ENCODE peak calls at places on chromosomes 12 and 14, in eight cellular contexts. S is dorsolateral prefrontal cortex, L is nucleus accumbens, D is left kidney, T is fibroblast of villous mesenchyme, J is cardiac muscle cell, W is GM06990, E is GOT3. F is an unnamed sample.
A peak's percentile ranks its signal among the peaks of the same experiment; 100 is the strongest.

GRCh38 chr12:11947218-11947617 is 123.5 kb upstream of the BCL2L14 start:
- DNase-seq in S (no peak), L (no peak), D (no peak), T (no peak), J (no peak), W (no peak), E (no peak), F (no peak)

GRCh38 chr12:80702889-80703605 is 4.4 kb upstream of the MYF6 start:
- DNase-seq in S (no peak), L (no peak), D (no peak), T (peak; percentile 70), J (peak; percentile 67), W (peak; percentile 52), E (no peak), F (no peak)

GRCh38 chr12:77113971-77114370 is 48.6 kb upstream of the E2F7 start:
- DNase-seq in S (no peak), L (no peak), D (no peak), T (no peak), J (no peak), W (no peak), E (no peak), F (no peak)

GRCh38 chr12:64452559-64453329 is 824 bp downstream of the TBK1 start:
- DNase-seq in S (no peak), L (no peak), D (peak; percentile 54), T (peak; percentile 94), J (peak; percentile 83), W (no peak), E (peak; percentile 91), F (no peak)

GRCh38 chr12:22672951-22673350 is 48.0 kb downstream of the ETNK1 start:
- DNase-seq in S (no peak), L (no peak), D (no peak), T (peak; percentile 82), J (peak; percentile 53), W (no peak), E (no peak), F (no peak)

GRCh38 chr14:92503756-92504491 is 9.7 kb upstream of the RIN3 start:
- DNase-seq in S (no peak), L (no peak), D (peak; percentile 39), T (peak; percentile 66), J (peak; percentile 65), W (no peak), E (no peak), F (no peak)

GRCh38 chr14:101223147-101223546 is 319.6 kb upstream of the RTL1 start:
- DNase-seq in S (no peak), L (no peak), D (no peak), T (no peak), J (no peak), W (no peak), E (no peak), F (no peak)

GRCh38 chr12:76029982-76030377 is 1.6 kb downstream of the PHLDA1 start:
- DNase-seq in S (no peak), L (no peak), D (peak; percentile 72), T (peak; percentile 60), J (peak; percentile 70), W (peak; percentile 16), E (no peak), F (no peak)

GRCh38 chr12:51217133-51217967 is 512 bp downstream of the POU6F1 start:
- DNase-seq in S (peak; percentile 77), L (no peak), D (peak; percentile 76), T (peak; percentile 8), J (peak; percentile 17), W (peak; percentile 62), E (no peak), F (peak; percentile 63)

GRCh38 chr12:228846-229200 is 14.9 kb upstream of the SLC6A12 start:
- DNase-seq in S (no peak), L (no peak), D (no peak), T (no peak), J (no peak), W (no peak), E (no peak), F (no peak)

GRCh38 chr12:102549691-102550090 is 69.3 kb upstream of the IGF1 start:
- DNase-seq in S (no peak), L (no peak), D (no peak), T (no peak), J (no peak), W (no peak), E (no peak), F (no peak)

GRCh38 chr12:104733717-104734175 is 224.3 kb downstream of the SLC41A2 start:
- DNase-seq in S (peak; percentile 22), L (no peak), D (peak; percentile 50), T (no peak), J (peak; percentile 13), W (no peak), E (no peak), F (no peak)

GRCh38 chr12:52906049-52906645 is 1.3 kb upstream of the KRT8 start:
- DNase-seq in S (no peak), L (no peak), D (no peak), T (no peak), J (no peak), W (no peak), E (no peak), F (no peak)

GRCh38 chr14:84017533-84017932 is 1512.4 kb upstream of the FLRT2 start:
- DNase-seq in S (no peak), L (no peak), D (no peak), T (no peak), J (no peak), W (no peak), E (no peak), F (no peak)

GRCh38 chr12:16984484-16984883 is 378.5 kb upstream of the LMO3 start:
- DNase-seq in S (no peak), L (no peak), D (no peak), T (no peak), J (no peak), W (no peak), E (no peak), F (no peak)

GRCh38 chr12:53227341-53227740 is 4.7 kb downstream of the RARG start:
- DNase-seq in S (no peak), L (no peak), D (no peak), T (no peak), J (no peak), W (no peak), E (no peak), F (no peak)

GRCh38 chr14:102819790-102820330 is 42.6 kb downstream of the TRAF3 start:
- DNase-seq in S (peak; percentile 47), L (no peak), D (no peak), T (no peak), J (no peak), W (no peak), E (no peak), F (no peak)

GRCh38 chr12:27400856-27401255 is 45.7 kb upstream of the SMCO2 start:
- DNase-seq in S (no peak), L (no peak), D (peak; percentile 33), T (no peak), J (no peak), W (no peak), E (no peak), F (no peak)

GRCh38 chr12:3304436-3305135 is 186.4 kb upstream of the PRMT8 start:
- DNase-seq in S (no peak), L (no peak), D (peak; percentile 88), T (peak; percentile 51), J (peak; percentile 62), W (no peak), E (no peak), F (no peak)

GRCh38 chr14:22416193-22416592 is 172.8 kb downstream of the DAD1 start:
- DNase-seq in S (no peak), L (no peak), D (peak; percentile 40), T (no peak), J (no peak), W (no peak), E (no peak), F (no peak)

GRCh38 chr12:113390064-113391043 is 13.3 kb downstream of the SDS start:
- DNase-seq in S (no peak), L (no peak), D (no peak), T (no peak), J (no peak), W (no peak), E (no peak), F (no peak)

GRCh38 chr12:103801709-103802585 is 39.1 kb downstream of the NT5DC3 start:
- DNase-seq in S (no peak), L (no peak), D (no peak), T (no peak), J (peak; percentile 70), W (no peak), E (no peak), F (no peak)

GRCh38 chr12:46921048-46921753 is 95.4 kb upstream of the SLC38A4 start:
- DNase-seq in S (no peak), L (no peak), D (no peak), T (peak; percentile 80), J (peak; percentile 37), W (no peak), E (no peak), F (no peak)

GRCh38 chr12:92049403-92049802 is 96.2 kb downstream of the BTG1 start:
- DNase-seq in S (no peak), L (no peak), D (no peak), T (no peak), J (no peak), W (peak; percentile 44), E (no peak), F (no peak)

GRCh38 chr12:78146365-78146772 is 315.7 kb downstream of the NAV3 start:
- DNase-seq in S (no peak), L (no peak), D (peak; percentile 27), T (peak; percentile 60), J (peak; percentile 62), W (no peak), E (no peak), F (no peak)

GRCh38 chr12:116813271-116814041 is 67.8 kb downstream of the HRK start:
- DNase-seq in S (no peak), L (no peak), D (no peak), T (no peak), J (no peak), W (no peak), E (no peak), F (no peak)

GRCh38 chr12:122523846-122524718 is 2.7 kb downstream of the RSRC2 start:
- DNase-seq in S (no peak), L (no peak), D (no peak), T (peak; percentile 49), J (peak; percentile 22), W (no peak), E (no peak), F (no peak)